ENCODE peak calls at places on chromosomes 13 and 19, in ten cellular contexts. D is kidney, E is thyroid gland, N is foreskin fibroblast, Z is Panc1, K is tibial artery, P is fibroblast of lung, U is cardiac muscle cell, A is GM23338, Q is GM12865. X is an unnamed sample.

GRCh38 chr19:3061214-3062161 is 807 bp downstream of the TLE5 start:
- DNase-seq in E (peak), K (no peak), Q (peak), P (peak), Z (no peak), D (peak), N (peak), U (peak), A (no peak), X (no peak)

GRCh38 chr13:46403851-46404731 is 17.0 kb upstream of the RUBCNL start:
- DNase-seq in P (no peak), Z (no peak), Q (no peak), K (no peak), U (no peak), D (no peak), E (no peak), N (no peak), A (no peak), X (no peak)

GRCh38 chr13:35833571-35834305 is 297.4 kb downstream of the DCLK1 start:
- DNase-seq in D (no peak), P (no peak), K (no peak), U (no peak), A (no peak), Q (no peak), N (no peak), Z (no peak), E (no peak), X (no peak)

GRCh38 chr19:3768015-3768747 is 3.8 kb downstream of the RAX2 start:
- DNase-seq in E (no peak), P (no peak), K (no peak), U (no peak), N (no peak), D (peak), Q (no peak), A (no peak), Z (no peak), X (no peak)

GRCh38 chr13:23621316-23621645 is 51.1 kb downstream of the TNFRSF19 start:
- DNase-seq in E (no peak), U (no peak), D (no peak), Q (peak), N (peak), Z (peak), P (peak), A (no peak), K (no peak), X (peak)

GRCh38 chr19:17519967-17520366 is 8.5 kb downstream of the PGLS start:
- DNase-seq in A (no peak), K (no peak), U (peak), Q (no peak), D (no peak), E (no peak), Z (no peak), P (peak), N (no peak), X (peak)

GRCh38 chr19:48381178-48381950 is 10.0 kb downstream of the KDELR1 start:
- DNase-seq in K (no peak), Q (no peak), U (no peak), Z (no peak), N (no peak), P (no peak), D (no peak), A (peak), E (no peak), X (no peak)

GRCh38 chr19:30163663-30164062 is 208.5 kb upstream of the ZNF536 start:
- DNase-seq in N (no peak), U (no peak), K (no peak), Z (no peak), P (no peak), D (no peak), Q (no peak), E (no peak), A (no peak), X (no peak)

GRCh38 chr13:48731957-48732569 is 78.3 kb downstream of the CYSLTR2 start:
- DNase-seq in P (no peak), U (peak), Q (peak), A (peak), D (peak), K (no peak), E (peak), N (peak), Z (no peak), X (no peak)

GRCh38 chr19:38691938-38692457 is 44.5 kb downstream of the ACTN4 start:
- DNase-seq in D (peak), Q (no peak), N (peak), E (no peak), Z (peak), K (peak), U (peak), P (peak), A (no peak), X (peak)

GRCh38 chr13:33487575-33488243 is 202.2 kb upstream of the STARD13 start:
- DNase-seq in E (no peak), N (peak), Z (no peak), A (peak), P (peak), D (no peak), Q (peak), K (peak), U (peak), X (peak)

GRCh38 chr13:33690321-33690720 is 127.6 kb upstream of the RFC3 start:
- DNase-seq in P (no peak), Q (no peak), A (no peak), D (no peak), N (no peak), E (no peak), Z (no peak), U (no peak), K (no peak), X (no peak)

GRCh38 chr19:17779281-17779930 is 15.5 kb upstream of the B3GNT3 start:
- DNase-seq in Q (no peak), A (peak), E (peak), N (peak), U (peak), K (peak), Z (no peak), P (peak), D (no peak), X (no peak)

GRCh38 chr13:112731667-112732616 is 42.1 kb downstream of the ATP11A start:
- DNase-seq in D (peak), E (no peak), Z (no peak), P (no peak), K (no peak), A (no peak), Q (no peak), U (no peak), N (no peak), X (no peak)

GRCh38 chr19:11265785-11266236 is 3.5 kb upstream of the DOCK6 start:
- DNase-seq in Q (no peak), P (peak), D (no peak), Z (no peak), N (peak), E (no peak), U (no peak), K (no peak), A (no peak), X (peak)

GRCh38 chr19:41425174-41426115 is 1.7 kb downstream of the B3GNT8 start:
- DNase-seq in E (no peak), A (no peak), K (no peak), D (peak), Z (no peak), U (no peak), P (no peak), Q (no peak), N (no peak), X (no peak)

GRCh38 chr19:42277821-42278809 is 9.1 kb downstream of the CIC start:
- DNase-seq in P (no peak), D (peak), E (no peak), N (peak), Z (no peak), U (peak), A (no peak), Q (no peak), K (no peak), X (peak)

GRCh38 chr19:913080-913748 is at the start of gene R3HDM4:
- DNase-seq in K (peak), D (peak), Q (peak), E (peak), A (peak), P (peak), Z (no peak), U (peak), N (peak), X (no peak)

GRCh38 chr19:52010674-52011073 is 2.7 kb upstream of the ZNF615 start:
- DNase-seq in A (no peak), E (no peak), U (no peak), P (no peak), D (no peak), N (no peak), K (no peak), Q (no peak), Z (no peak), X (no peak)

GRCh38 chr19:6772028-6772865 is at the start of gene VAV1:
- DNase-seq in Q (peak), Z (no peak), U (no peak), K (peak), E (peak), P (no peak), D (peak), N (no peak), A (peak), X (no peak)

GRCh38 chr19:41575998-41576397 is at the start of gene CEACAM21:
- DNase-seq in N (no peak), E (peak), Z (no peak), A (no peak), U (no peak), P (no peak), Q (peak), D (no peak), K (peak), X (no peak)

GRCh38 chr19:46573679-46574522 is 27.2 kb upstream of the CALM3 start:
- DNase-seq in D (no peak), Q (no peak), P (no peak), E (no peak), N (no peak), A (no peak), Z (no peak), U (no peak), K (no peak), X (no peak)

GRCh38 chr19:18006895-18007604 is 920 bp upstream of the ARRDC2 start:
- DNase-seq in D (peak), P (peak), E (peak), Q (peak), A (peak), U (peak), Z (no peak), K (peak), N (peak), X (peak)

GRCh38 chr19:2962018-2962670 is 15.2 kb upstream of the TLE6 start:
- DNase-seq in K (peak), U (peak), Q (peak), E (peak), P (peak), A (peak), N (peak), D (no peak), Z (no peak), X (peak)

GRCh38 chr13:98098511-98098910 is 44.4 kb upstream of the FARP1 start:
- DNase-seq in K (no peak), U (peak), P (peak), D (no peak), Z (no peak), A (no peak), N (peak), Q (no peak), E (no peak), X (peak)

GRCh38 chr19:49658566-49659442 is 6.9 kb downstream of the IRF3 start:
- DNase-seq in Q (no peak), E (no peak), U (no peak), K (no peak), D (peak), P (no peak), Z (no peak), A (no peak), N (no peak), X (no peak)

GRCh38 chr13:96700657-96701056 is 293.6 kb downstream of the OXGR1 start:
- DNase-seq in D (no peak), Z (no peak), Q (no peak), N (peak), P (no peak), E (no peak), U (no peak), A (no peak), K (no peak), X (no peak)

GRCh38 chr19:58277748-58278147 is 1.0 kb upstream of the ZNF8 start:
- DNase-seq in K (no peak), D (no peak), E (peak), A (no peak), Q (no peak), U (no peak), Z (no peak), P (peak), N (no peak), X (no peak)

GRCh38 chr13:27131202-27131623 is 40.4 kb downstream of the USP12 start:
- DNase-seq in Q (peak), E (no peak), U (peak), K (no peak), N (peak), P (no peak), A (peak), Z (peak), D (no peak), X (peak)

GRCh38 chr13:110108348-110109139 is 198.4 kb downstream of the COL4A1 start:
- DNase-seq in D (no peak), N (peak), A (peak), E (peak), Z (no peak), K (peak), U (peak), P (peak), Q (peak), X (peak)

GRCh38 chr19:44745386-44745831 is 3.1 kb upstream of the BCL3 start:
- DNase-seq in P (peak), K (peak), U (peak), Z (no peak), Q (no peak), N (peak), D (peak), A (peak), E (peak), X (peak)

GRCh38 chr19:18863843-18864362 is 32.1 kb downstream of the CERS1 start:
- DNase-seq in D (no peak), E (no peak), Z (no peak), A (no peak), N (no peak), P (no peak), Q (no peak), U (no peak), K (no peak), X (no peak)

GRCh38 chr13:92727118-92727517 is 499.5 kb upstream of the GPC6 start:
- DNase-seq in P (peak), Z (no peak), D (no peak), E (no peak), U (no peak), K (no peak), A (no peak), N (peak), Q (no peak), X (no peak)

GRCh38 chr13:112587359-112587766 is 590 bp downstream of the TUBGCP3 start:
- DNase-seq in Q (peak), A (peak), N (peak), D (peak), U (peak), E (peak), P (peak), K (peak), Z (no peak), X (peak)

DNA sequence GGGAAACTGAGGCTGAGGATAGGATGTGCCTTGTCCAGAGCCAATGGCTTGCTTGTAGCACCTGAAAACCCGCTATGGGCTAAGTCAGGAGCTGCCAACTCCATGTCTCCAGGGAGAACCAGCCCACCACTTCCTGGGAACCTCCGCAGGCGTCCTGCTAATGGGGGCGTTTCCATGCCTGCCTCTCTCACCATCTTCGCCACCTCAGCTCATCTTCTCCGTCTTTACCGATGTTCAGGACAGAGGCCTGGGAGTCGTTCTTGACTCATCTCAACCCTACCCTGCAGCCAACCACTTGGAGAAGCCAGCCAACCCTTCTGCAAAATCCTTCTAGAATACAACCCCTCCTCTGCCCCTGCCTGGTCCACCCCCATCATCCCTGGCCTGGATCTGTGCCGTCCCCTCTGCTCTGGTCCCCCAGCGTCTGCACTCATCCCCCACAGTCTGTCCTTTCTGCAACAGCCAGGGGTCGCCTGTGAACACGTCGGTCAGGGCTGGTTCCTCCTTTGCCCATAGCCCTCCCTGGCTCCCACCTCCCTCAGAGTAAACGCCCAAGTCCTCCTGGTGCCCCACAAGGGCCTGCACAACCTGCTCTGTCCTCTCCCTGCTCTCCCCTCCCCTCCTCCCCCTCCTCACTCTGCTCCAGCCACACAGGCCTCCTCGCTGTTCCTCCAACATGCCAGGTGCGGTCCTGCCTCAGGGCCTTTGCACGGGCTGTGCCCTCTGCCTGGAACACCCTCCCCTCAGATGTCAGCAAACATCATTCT is 31.0 kb downstream of the PTPRS start:
- DNase-seq in U (peak), Z (no peak), N (no peak), A (peak), P (peak), D (no peak), E (no peak), Q (no peak), K (no peak), X (no peak)
- TF ChIP-seq CTCF in U (peak), Z (no peak), N (no peak), A (peak), P (no peak), D (no peak), E (no peak), Q (no peak), K (no peak), X (peak)

GRCh38 chr19:14470031-14470876 is 4.9 kb downstream of the PTGER1 start:
- DNase-seq in D (no peak), A (no peak), E (no peak), N (no peak), K (no peak), Z (no peak), Q (no peak), U (no peak), P (no peak), X (no peak)

GRCh38 chr19:14473915-14474578 is 1.1 kb downstream of the PTGER1 start:
- DNase-seq in Q (no peak), D (peak), A (peak), Z (no peak), E (peak), U (peak), K (no peak), P (no peak), N (peak), X (no peak)

GRCh38 chr19:14473073-14473790 is 1.9 kb downstream of the PTGER1 start:
- DNase-seq in A (peak), Q (no peak), Z (no peak), K (no peak), E (no peak), P (no peak), U (peak), D (peak), N (peak), X (no peak)

GRCh38 chr19:14471436-14472187 is 3.5 kb downstream of the PTGER1 start:
- DNase-seq in Q (no peak), N (no peak), E (no peak), D (peak), Z (no peak), U (no peak), K (no peak), A (no peak), P (no peak), X (no peak)

DNA sequence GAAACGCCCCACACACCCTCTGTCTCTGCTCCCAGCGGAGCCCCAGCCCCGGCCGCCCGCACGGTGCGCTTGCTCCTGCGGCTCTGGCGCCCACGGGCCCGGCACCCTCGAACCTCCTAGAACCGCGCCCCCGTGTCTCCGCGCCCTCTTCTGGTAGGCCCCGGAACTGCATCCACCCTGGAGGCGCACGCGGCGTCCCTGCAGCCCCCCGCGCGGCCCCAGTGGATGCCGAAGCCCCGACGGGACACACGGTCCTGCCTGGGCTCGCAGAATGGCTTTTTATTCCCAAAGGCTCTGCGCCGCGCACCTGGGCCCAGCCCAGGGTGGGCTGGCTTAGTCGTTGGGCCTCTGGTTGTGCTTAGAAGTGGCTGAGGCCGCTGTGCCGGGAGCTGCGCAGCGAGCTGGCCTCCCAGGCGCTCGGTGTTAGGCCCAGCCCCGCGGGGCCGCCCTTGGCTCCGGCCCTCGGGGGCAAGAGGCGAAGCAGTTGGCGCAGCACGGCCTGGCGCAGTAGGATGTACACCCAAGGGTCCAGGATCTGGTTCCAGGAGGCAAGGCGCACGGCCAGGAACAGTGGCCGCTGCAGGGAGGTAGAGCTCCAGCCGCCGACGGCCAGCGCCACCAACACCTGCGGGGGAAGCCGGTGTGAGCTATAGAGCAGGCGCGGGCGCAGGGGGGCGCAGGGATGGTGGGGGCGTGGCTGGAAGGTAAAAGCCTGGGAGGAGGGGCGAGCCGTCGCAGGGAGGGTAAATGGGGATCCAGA is 2.8 kb downstream of the PTGER1 start:
- DNase-seq in D (peak), K (peak), E (peak), N (peak), U (peak), Q (peak), P (peak), Z (no peak), A (peak), X (peak)
- H3K4me3 ChIP-seq in D (no peak), K (no peak), E (peak), N (no peak), U (peak), Q (no peak), P (no peak), Z (no peak), A (peak), X (no peak)

GRCh38 chr13:111359237-111359915 is 38.9 kb downstream of the TEX29 start:
- DNase-seq in E (no peak), K (no peak), A (peak), Q (no peak), U (no peak), Z (no peak), D (no peak), P (peak), N (peak), X (no peak)
- TF ChIP-seq CTCF in E (no peak), K (no peak), A (peak), Q (no peak), U (no peak), Z (no peak), D (no peak), P (no peak), N (no peak), X (no peak)

DNA sequence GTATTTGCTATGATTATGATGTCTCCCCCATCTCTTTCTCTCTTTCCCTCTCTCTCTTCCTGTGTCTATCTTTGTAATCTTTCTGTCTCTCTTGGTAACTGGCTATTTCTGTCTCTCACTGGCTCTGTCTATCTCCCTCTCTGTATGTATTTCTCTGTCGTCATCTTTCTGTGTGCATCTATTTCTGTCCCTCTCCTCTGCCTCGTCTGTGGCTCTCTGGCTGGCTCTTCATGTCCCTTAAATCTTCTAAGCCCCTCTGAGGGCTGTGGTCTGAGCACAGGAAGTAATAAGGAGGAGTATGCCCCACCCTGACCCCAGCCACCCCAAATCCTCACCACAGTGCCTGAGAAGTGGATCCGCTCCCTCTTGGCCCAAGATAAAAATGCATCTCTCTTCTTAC is 104.4 kb downstream of the DNAJC15 start:
- DNase-seq in Q (peak), N (no peak), E (no peak), K (no peak), D (no peak), U (no peak), A (no peak), P (no peak), Z (no peak), X (no peak)
- H3K4me3 ChIP-seq in Q (peak), N (no peak), E (no peak), K (no peak), D (no peak), U (no peak), A (no peak), P (no peak), Z (no peak), X (no peak)

X was measured in astrocyte of the spinal cord.